ENCODE peak calls at places on chromosomes 2 and 18, in eight cellular contexts. N, Y, V, Q, H, R, O and X are unnamed samples. For H3K9me3, the result is how much of the 10 kb centered on the place peaks cover.

GRCh38 chr18:13180614-13181375 is 37.8 kb upstream of the LDLRAD4 start:
- DNase-seq in R (no peak), O (no peak), N (no peak), H (no peak), V (no peak), Y (no peak), Q (no peak), X (no peak)

GRCh38 chr2:175880-176800 is 87.7 kb downstream of the SH3YL1 start:
- DNase-seq in N (peak), H (no peak), O (no peak), Q (no peak), V (no peak), Y (peak), R (no peak), X (peak)

GRCh38 chr2:219506153-219506801 is 7.6 kb downstream of the GMPPA start:
- DNase-seq in O (no peak), Q (no peak), V (no peak), N (no peak), H (no peak), R (no peak), Y (no peak), X (no peak)

GRCh38 chr2:15471606-15472005 is 89.5 kb downstream of the NBAS start:
- DNase-seq in R (no peak), H (peak), N (no peak), V (no peak), O (no peak), Y (no peak), Q (no peak), X (no peak)

GRCh38 chr2:96374211-96374951 is 38.8 kb downstream of the NCAPH start:
- DNase-seq in Y (no peak), Q (no peak), N (no peak), H (no peak), V (peak), O (no peak), R (no peak), X (no peak)

GRCh38 chr2:28420717-28421116 is 28.1 kb downstream of the FOSL2 start:
- DNase-seq in R (no peak), V (no peak), O (no peak), H (no peak), Q (no peak), Y (no peak), N (no peak), X (no peak)

GRCh38 chr2:190318931-190319556 is 582 bp downstream of the HIBCH start:
- DNase-seq in O (peak), Q (no peak), N (no peak), H (no peak), V (no peak), Y (no peak), R (no peak), X (no peak)

GRCh38 chr2:207015901-207016300 is 76.6 kb downstream of the CPO start:
- DNase-seq in H (no peak), Y (no peak), Q (no peak), N (no peak), R (no peak), V (no peak), O (no peak), X (no peak)

GRCh38 chr2:207807516-207807915 is 37.8 kb upstream of the FZD5 start:
- DNase-seq in H (no peak), Q (no peak), Y (no peak), R (no peak), N (no peak), O (no peak), V (no peak), X (no peak)

GRCh38 chr2:188676012-188676405 is 298.2 kb upstream of the COL3A1 start:
- DNase-seq in R (no peak), Y (no peak), O (no peak), H (peak), N (no peak), Q (no peak), V (peak), X (no peak)

GRCh38 chr18:64807560-64807959 is 658.7 kb upstream of the LINC00305 start:
- DNase-seq in N (no peak), Q (no peak), H (no peak), O (no peak), V (no peak), R (no peak), Y (no peak), X (no peak)

GRCh38 chr2:17300141-17300540 is 218.1 kb downstream of the RAD51AP2 start:
- DNase-seq in N (no peak), R (no peak), O (no peak), Y (no peak), Q (peak), V (peak), H (peak), X (no peak)

GRCh38 chr2:234995332-234996007 is 43.7 kb downstream of the SH3BP4 start:
- DNase-seq in H (no peak), O (peak), R (no peak), V (no peak), Q (no peak), Y (peak), N (no peak), X (no peak)

GRCh38 chr18:43017622-43018021 is 97.9 kb downstream of the RIT2 start:
- DNase-seq in V (no peak), N (no peak), Y (no peak), H (no peak), Q (no peak), O (no peak), R (no peak), X (no peak)

GRCh38 chr18:3985664-3986063 is 469.4 kb downstream of the DLGAP1 start:
- DNase-seq in V (peak), Q (peak), H (peak), O (no peak), N (no peak), Y (no peak), R (no peak), X (no peak)

GRCh38 chr2:242038928-242039341 is 169.4 kb downstream of the RTP5 start:
- DNase-seq in R (no peak), Y (no peak), Q (no peak), N (no peak), H (no peak), O (no peak), V (no peak), X (no peak)

GRCh38 chr18:33404244-33404873 is 36.2 kb downstream of the CCDC178 start:
- DNase-seq in H (no peak), Y (no peak), O (no peak), Q (no peak), N (no peak), R (no peak), V (no peak), X (no peak)

GRCh38 chr2:135212757-135213156 is 160.7 kb downstream of the RAB3GAP1 start:
- DNase-seq in O (no peak), Y (no peak), H (no peak), N (no peak), Q (no peak), V (peak), R (no peak), X (no peak)

GRCh38 chr2:218259099-218259921 is 1.5 kb upstream of the GPBAR1 start:
- DNase-seq in V (peak), O (no peak), N (peak), Y (peak), Q (no peak), R (peak), H (no peak), X (no peak)

GRCh38 chr18:68662779-68663178 is 52.1 kb downstream of the TMX3 start:
- DNase-seq in O (no peak), N (no peak), R (no peak), Q (no peak), V (peak), Y (no peak), H (peak), X (no peak)

GRCh38 chr2:227871375-227871788 is at the start of gene DAW1:
- DNase-seq in N (no peak), Q (no peak), Y (peak), V (peak), R (peak), O (peak), H (no peak), X (peak)

GRCh38 chr18:32775628-32776027 is 2.8 kb upstream of the KLHL14 start:
- DNase-seq in V (no peak), O (no peak), Q (no peak), N (no peak), R (no peak), Y (no peak), H (no peak), X (no peak)

GRCh38 chr2:227447606-227448005 is 24.4 kb upstream of the AGFG1 start:
- DNase-seq in N (no peak), H (peak), Q (peak), V (peak), R (no peak), O (no peak), Y (no peak), X (no peak)

GRCh38 chr2:18861951-18862350 is 272.6 kb upstream of the NT5C1B start:
- DNase-seq in N (no peak), Y (no peak), V (no peak), O (no peak), H (no peak), Q (no peak), R (no peak), X (no peak)

GRCh38 chr2:184598313-184599053 is at the start of gene ZNF804A:
- DNase-seq in Y (peak), Q (no peak), H (no peak), N (no peak), R (peak), V (peak), O (peak), X (no peak)

GRCh38 chr2:217650229-217650628 is 352.6 kb downstream of the TNS1 start:
- DNase-seq in Q (no peak), Y (no peak), V (no peak), H (peak), N (no peak), O (no peak), R (no peak), X (no peak)

GRCh38 chr2:84022810-84023431 is 436.2 kb downstream of the SUCLG1 start:
- DNase-seq in O (peak), R (no peak), H (peak), Q (peak), N (no peak), Y (no peak), V (peak), X (no peak)

GRCh38 chr2:228094377-228094921 is 87.0 kb downstream of the SPHKAP start:
- DNase-seq in Y (no peak), V (peak), H (no peak), N (no peak), Q (no peak), R (no peak), O (no peak), X (no peak)

GRCh38 chr2:6228251-6228650 is 536.1 kb downstream of the SOX11 start:
- DNase-seq in V (no peak), Q (no peak), Y (no peak), N (no peak), H (no peak), R (no peak), O (no peak), X (no peak)

GRCh38 chr2:170148161-170148560 is 29.8 kb upstream of the MYO3B start:
- DNase-seq in N (no peak), R (no peak), Q (no peak), H (peak), O (no peak), Y (no peak), V (no peak), X (no peak)

DNA sequence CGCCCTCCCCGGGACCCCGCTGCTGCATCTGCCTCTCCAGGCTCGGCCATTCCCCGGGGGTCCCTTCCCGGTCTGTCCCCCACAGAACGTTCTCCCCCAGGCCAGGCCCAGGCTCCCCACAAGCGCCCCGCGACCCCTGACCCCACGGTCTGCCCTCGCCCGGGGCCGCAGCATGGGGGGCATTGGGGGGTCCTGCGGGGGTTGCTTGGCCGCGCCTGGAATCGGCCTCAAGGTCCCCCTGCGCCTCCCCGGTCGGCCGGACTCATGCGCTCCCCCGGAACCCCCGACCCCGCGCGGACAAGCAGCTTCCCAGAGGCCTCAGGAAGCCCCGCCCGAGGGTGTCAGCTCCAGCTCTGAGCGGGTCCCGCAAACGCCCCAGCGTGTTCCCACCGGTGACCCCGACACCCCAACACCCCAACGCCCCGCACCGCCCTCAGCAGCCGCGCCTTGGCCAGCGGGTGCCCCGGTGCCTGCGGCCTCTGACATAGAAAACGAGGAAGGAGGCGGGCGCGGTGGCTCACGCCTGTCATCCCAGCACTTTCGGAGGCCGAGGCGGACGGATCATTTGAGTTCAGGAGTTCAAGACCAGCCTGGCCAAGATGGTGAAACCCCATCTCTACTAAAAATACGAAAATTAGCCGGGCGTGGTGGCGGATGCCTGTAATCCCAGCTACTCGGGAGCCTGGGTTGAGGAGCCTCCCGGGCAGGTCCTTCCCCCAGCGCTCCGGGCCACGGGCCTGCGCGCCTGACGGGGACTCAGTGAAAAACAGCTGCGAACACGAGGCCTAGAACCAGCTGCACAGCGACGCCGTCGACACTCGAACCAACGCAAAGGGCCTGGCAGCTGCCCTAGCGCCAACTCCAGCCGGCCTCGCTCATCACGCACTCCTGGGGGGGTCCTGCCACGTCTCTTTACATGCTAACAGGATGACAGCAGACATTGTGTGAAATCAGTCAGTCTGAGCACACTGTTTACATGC is 61.8 kb upstream of the CTDP1 start:
- DNase-seq in V (no peak), R (peak), Q (no peak), Y (peak), O (no peak), N (no peak), H (no peak), X (no peak)
- H3K9me3 ChIP-seq in V (under half), R (under half), Q (under half), Y (under half), O (under half), N (under half), H (under half), X (under half)

GRCh38 chr18:140670-141266 is 17.6 kb upstream of the USP14 start:
- DNase-seq in R (no peak), Q (no peak), Y (no peak), O (no peak), V (no peak), H (no peak), N (no peak), X (no peak)

GRCh38 chr18:136433-136832 is 21.9 kb upstream of the USP14 start:
- DNase-seq in V (no peak), Q (no peak), Y (no peak), O (no peak), H (peak), R (no peak), N (no peak), X (peak)

GRCh38 chr18:135045-135444 is 23.3 kb upstream of the USP14 start:
- DNase-seq in V (no peak), O (no peak), Q (no peak), H (no peak), Y (no peak), R (no peak), N (no peak), X (no peak)

GRCh38 chr18:137327-137726 is 21.0 kb upstream of the USP14 start:
- DNase-seq in H (no peak), Y (no peak), Q (no peak), N (no peak), V (no peak), O (no peak), R (no peak), X (no peak)
- H3K9me3 ChIP-seq in H (under half), Y (under half), Q (under half), N (under half), V (under half), O (under half), R (under half), X (under half)

GRCh38 chr2:126676814-126677538 is 21.0 kb downstream of the GYPC start:
- DNase-seq in O (no peak), H (no peak), N (no peak), Q (no peak), R (no peak), V (no peak), Y (no peak), X (no peak)

GRCh38 chr2:126675637-126676036 is 19.7 kb downstream of the GYPC start:
- DNase-seq in N (no peak), H (no peak), Y (no peak), V (no peak), Q (no peak), R (no peak), O (no peak), X (no peak)

GRCh38 chr2:126671488-126671887 is 15.5 kb downstream of the GYPC start:
- DNase-seq in H (no peak), Y (no peak), N (no peak), R (no peak), O (no peak), V (no peak), Q (no peak), X (no peak)

GRCh38 chr2:126673215-126673614 is 17.3 kb downstream of the GYPC start:
- DNase-seq in Y (no peak), O (no peak), H (no peak), V (no peak), N (no peak), Q (no peak), R (no peak), X (no peak)

DNA sequence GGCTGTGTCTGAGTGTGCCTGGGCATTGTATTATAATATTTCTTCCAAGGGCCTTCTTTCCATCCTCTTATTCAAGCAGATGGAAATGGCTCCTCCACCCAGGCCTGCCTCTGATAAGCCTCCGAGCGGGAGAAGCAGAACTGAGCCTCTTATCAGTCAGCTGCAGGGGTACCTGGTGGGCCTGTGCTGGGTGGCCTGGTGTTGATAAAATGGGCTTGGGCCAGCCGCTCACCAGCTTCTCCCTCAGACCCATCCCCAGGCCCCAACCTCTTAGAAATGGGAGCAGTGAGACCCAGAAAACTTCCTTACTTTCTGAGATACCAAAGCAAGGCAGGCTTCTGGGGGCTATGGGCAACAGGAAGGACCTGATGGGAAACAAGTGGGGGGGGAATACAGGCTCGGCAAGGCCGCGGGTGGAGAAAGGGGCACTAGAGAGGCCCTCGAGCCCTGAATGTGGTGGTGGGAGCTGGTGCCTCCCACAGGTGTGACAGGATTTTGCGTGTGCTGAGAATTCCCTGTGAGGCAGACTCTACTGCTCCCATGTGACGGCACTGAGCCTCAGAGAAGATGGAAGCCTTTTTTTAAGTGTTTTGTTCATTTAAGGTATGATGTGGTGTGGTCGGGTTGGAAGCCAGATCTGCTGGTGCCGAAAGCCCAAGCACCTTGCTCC is 18.3 kb downstream of the GYPC start:
- DNase-seq in O (no peak), Y (no peak), R (no peak), N (no peak), Q (no peak), H (no peak), V (no peak), X (no peak)
- H3K9me3 ChIP-seq in O (under half), Y (under half), R (under half), N (under half), Q (under half), H (under half), V (under half), X (under half)

GRCh38 chr2:174174741-174175140 is 73.6 kb downstream of the OLA1 start:
- DNase-seq in H (no peak), Y (no peak), R (no peak), V (no peak), O (no peak), N (no peak), Q (no peak), X (no peak)
- H3K9me3 ChIP-seq in H (under half), Y (under half), R (under half), V (under half), O (under half), N (under half), Q (under half), X (under half)

DNA sequence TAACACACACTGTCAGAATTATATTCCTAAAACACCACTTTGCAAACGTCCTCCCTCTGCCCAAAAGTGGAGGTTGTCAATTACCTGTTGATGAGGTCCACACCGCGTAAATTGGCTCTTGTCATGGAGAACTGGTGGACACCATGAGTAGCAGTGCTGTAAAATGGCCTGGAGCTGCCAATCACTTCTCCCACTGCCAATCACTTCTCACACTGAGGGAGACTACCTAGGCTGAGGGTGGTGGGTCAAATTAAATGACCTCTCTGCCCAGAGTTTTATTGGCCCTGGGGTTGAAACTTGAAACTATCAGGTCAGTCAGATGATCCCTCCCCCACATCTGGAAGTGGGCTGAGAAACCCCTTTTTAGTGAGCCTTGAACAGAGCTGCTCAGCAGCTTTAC is 89.6 kb downstream of the SOWAHC start:
- DNase-seq in Q (no peak), Y (no peak), R (no peak), V (no peak), H (no peak), O (no peak), N (no peak), X (no peak)
- H3K9me3 ChIP-seq in Q (under half), Y (under half), R (under half), V (under half), H (under half), O (under half), N (under half), X (under half)

GRCh38 chr2:86461042-86461743 is 20.0 kb downstream of the KDM3A start:
- DNase-seq in N (no peak), V (no peak), O (no peak), H (no peak), R (no peak), Y (no peak), Q (no peak), X (no peak)
- H3K9me3 ChIP-seq in N (under half), V (under half), O (under half), H (under half), R (under half), Y (under half), Q (under half), X (under half)

GRCh38 chr2:171625013-171625412 is 62.3 kb upstream of the DYNC1I2 start:
- DNase-seq in O (no peak), H (no peak), R (no peak), N (no peak), V (no peak), Y (no peak), Q (no peak), X (no peak)

GRCh38 chr2:171627412-171627811 is 59.9 kb upstream of the DYNC1I2 start:
- DNase-seq in Q (no peak), O (no peak), R (no peak), H (no peak), Y (no peak), V (no peak), N (no peak), X (no peak)

GRCh38 chr2:171630812-171631626 is 56.2 kb upstream of the DYNC1I2 start:
- DNase-seq in Y (no peak), O (no peak), N (no peak), H (peak), V (peak), Q (no peak), R (no peak), X (no peak)

GRCh38 chr2:171626949-171627348 is 60.3 kb upstream of the DYNC1I2 start:
- DNase-seq in Q (no peak), Y (no peak), R (no peak), H (no peak), N (no peak), O (no peak), V (no peak), X (no peak)

GRCh38 chr2:171629113-171629512 is 58.2 kb upstream of the DYNC1I2 start:
- DNase-seq in Q (no peak), R (no peak), V (no peak), Y (no peak), N (no peak), O (no peak), H (no peak), X (no peak)
- H3K9me3 ChIP-seq in Q (under half), R (under half), V (under half), Y (under half), N (under half), O (under half), H (half or more), X (under half)